ENCODE peak calls at places on chromosomes 3 and 15, in nine cellular contexts. B is OCI-LY7, Z is GM23338, S is MM.1S, X is GM23248, G is neural progenitor cell, J is PC-3, R is HCT116, Q is SK-N-SH. E is an unnamed sample.
A peak's percentile ranks its signal among the peaks of the same experiment; 100 is the strongest.

GRCh38 chr3:56855856-56856538 is 54.2 kb upstream of the ARHGEF3 start:
- DNase-seq in B (peak; percentile 57), Z (peak; percentile 85), S (peak; percentile 32), X (peak; percentile 41), G (peak; percentile 78), J (peak; percentile 46), R (no peak), Q (peak; percentile 46), E (peak; percentile 19)

GRCh38 chr3:174125267-174125844 is 727.8 kb downstream of the NLGN1 start:
- DNase-seq in B (peak; percentile 1), Z (peak; percentile 76), S (peak; percentile 47), X (peak; percentile 59), G (peak; percentile 59), J (peak; percentile 71), R (peak; percentile 31), Q (peak; percentile 39), E (peak; percentile 44)

GRCh38 chr3:157174265-157174615 is 14.3 kb upstream of the CCNL1 start:
- DNase-seq in B (peak; percentile 35), Z (peak; percentile 47), S (peak; percentile 70), X (peak; percentile 61), G (peak; percentile 35), J (no peak), R (no peak), Q (no peak), E (peak; percentile 53)

GRCh38 chr15:74294010-74294409 is 57.9 kb downstream of the CCDC33 start:
- DNase-seq in B (no peak), Z (no peak), S (no peak), X (no peak), G (no peak), J (no peak), R (no peak), Q (no peak), E (no peak)

GRCh38 chr15:48784756-48785155 is 26.1 kb downstream of the CEP152 start:
- DNase-seq in B (no peak), Z (no peak), S (no peak), X (no peak), G (no peak), J (no peak), R (no peak), Q (no peak), E (no peak)

GRCh38 chr15:68637755-68638405 is 59.1 kb downstream of the CORO2B start:
- DNase-seq in B (no peak), Z (no peak), S (no peak), X (peak; percentile 55), G (no peak), J (no peak), R (no peak), Q (no peak), E (no peak)

GRCh38 chr3:13262493-13263211 is 157.5 kb downstream of the NUP210 start:
- DNase-seq in B (peak; percentile 57), Z (no peak), S (no peak), X (no peak), G (no peak), J (peak; percentile 15), R (no peak), Q (no peak), E (peak; percentile 48)

GRCh38 chr3:126051741-126052140 is 32.2 kb downstream of the SLC41A3 start:
- DNase-seq in B (no peak), Z (no peak), S (no peak), X (peak; percentile 16), G (no peak), J (no peak), R (no peak), Q (no peak), E (no peak)

GRCh38 chr3:166685246-166685645 is 694.9 kb downstream of the ZBBX start:
- DNase-seq in B (no peak), Z (no peak), S (peak; percentile 21), X (no peak), G (no peak), J (peak; percentile 47), R (no peak), Q (no peak), E (no peak)

GRCh38 chr3:123935830-123936229 is 25.2 kb downstream of the CCDC14 start:
- DNase-seq in B (no peak), Z (no peak), S (no peak), X (no peak), G (no peak), J (no peak), R (no peak), Q (peak; percentile 22), E (no peak)

GRCh38 chr3:50542177-50543034 is 25.1 kb downstream of the C3orf18 start:
- DNase-seq in B (peak; percentile 56), Z (peak; percentile 88), S (peak; percentile 28), X (peak; percentile 66), G (peak; percentile 77), J (peak; percentile 88), R (peak; percentile 41), Q (peak; percentile 89), E (peak; percentile 84)

GRCh38 chr3:98778852-98779379 is 15.8 kb downstream of the ST3GAL6 start:
- DNase-seq in B (no peak), Z (no peak), S (no peak), X (peak; percentile 84), G (no peak), J (no peak), R (no peak), Q (no peak), E (peak; percentile 77)

GRCh38 chr15:48965972-48966371 is 2.3 kb upstream of the SHC4 start:
- DNase-seq in B (peak; percentile 18), Z (no peak), S (no peak), X (peak; percentile 85), G (no peak), J (peak; percentile 63), R (peak; percentile 23), Q (no peak), E (peak; percentile 48)

GRCh38 chr3:32276279-32276841 is 37.9 kb downstream of the CMTM8 start:
- DNase-seq in B (no peak), Z (no peak), S (no peak), X (no peak), G (no peak), J (peak; percentile 57), R (no peak), Q (no peak), E (no peak)

GRCh38 chr3:156150434-156151066 is 30.2 kb downstream of the KCNAB1 start:
- DNase-seq in B (peak; percentile 52), Z (peak; percentile 80), S (peak; percentile 79), X (peak; percentile 82), G (peak; percentile 68), J (peak; percentile 82), R (peak; percentile 41), Q (peak; percentile 40), E (peak; percentile 72)

GRCh38 chr3:42688487-42689420 is 3.4 kb downstream of the KLHL40 start:
- DNase-seq in B (no peak), Z (no peak), S (no peak), X (no peak), G (no peak), J (no peak), R (no peak), Q (no peak), E (no peak)

GRCh38 chr3:71547254-71548198 is 36.0 kb downstream of the FOXP1 start:
- DNase-seq in B (no peak), Z (no peak), S (no peak), X (peak; percentile 17), G (no peak), J (no peak), R (no peak), Q (no peak), E (peak; percentile 27)

GRCh38 chr15:79007066-79007465 is 62.2 kb upstream of the CTSH start:
- DNase-seq in B (peak; percentile 89), Z (peak; percentile 89), S (peak; percentile 23), X (peak; percentile 32), G (peak; percentile 74), J (peak; percentile 32), R (peak; percentile 57), Q (peak; percentile 45), E (peak; percentile 73)

DNA sequence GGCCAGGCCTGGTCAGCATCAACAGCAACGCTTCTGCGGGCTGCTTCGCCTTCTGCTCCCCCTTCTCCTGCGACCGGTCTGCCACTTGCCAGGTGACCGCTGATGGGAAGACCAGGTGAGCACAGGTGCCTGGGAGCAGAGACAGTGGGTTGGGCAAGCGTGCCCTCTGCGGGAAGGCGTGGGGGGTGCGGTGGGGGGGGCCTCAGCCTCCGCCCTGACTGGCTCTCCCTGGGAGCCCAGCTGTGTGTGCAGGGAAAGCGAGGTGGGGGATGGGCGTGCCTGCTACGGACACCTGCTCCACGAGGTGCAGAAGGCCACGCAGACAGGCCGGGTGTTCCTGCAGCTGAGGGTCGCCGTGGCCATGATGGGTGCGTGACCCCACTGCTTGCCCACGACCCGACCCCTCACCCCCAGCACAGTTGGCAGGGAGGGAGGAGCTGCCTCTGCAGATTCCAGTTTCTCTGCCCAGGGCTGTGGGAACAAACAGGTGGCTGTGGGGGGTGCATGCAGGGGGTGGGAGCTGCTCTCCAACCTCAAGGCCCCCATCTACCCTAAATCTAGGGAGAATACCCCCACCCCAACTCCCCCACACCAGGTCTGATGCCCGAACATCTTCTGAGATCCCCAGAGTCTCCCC is 8.8 kb downstream of the STAB1 start:
- DNase-seq in B (no peak), Z (no peak), S (no peak), X (no peak), G (no peak), J (no peak), R (no peak), Q (no peak), E (no peak)
- TF ChIP-seq EZH2phosphoT487 in B (no peak), Z (no peak), S (no peak), X (no peak), G (no peak), J (no peak), R (no peak), Q (no peak), E (no peak)

GRCh38 chr15:58378241-58379085 is 53.3 kb upstream of the LIPC start:
- DNase-seq in B (no peak), Z (no peak), S (no peak), X (peak; percentile 68), G (no peak), J (peak; percentile 49), R (no peak), Q (no peak), E (no peak)
- TF ChIP-seq EZH2phosphoT487 in B (no peak), Z (no peak), S (no peak), X (no peak), G (no peak), J (no peak), R (no peak), Q (no peak), E (no peak)

DNA sequence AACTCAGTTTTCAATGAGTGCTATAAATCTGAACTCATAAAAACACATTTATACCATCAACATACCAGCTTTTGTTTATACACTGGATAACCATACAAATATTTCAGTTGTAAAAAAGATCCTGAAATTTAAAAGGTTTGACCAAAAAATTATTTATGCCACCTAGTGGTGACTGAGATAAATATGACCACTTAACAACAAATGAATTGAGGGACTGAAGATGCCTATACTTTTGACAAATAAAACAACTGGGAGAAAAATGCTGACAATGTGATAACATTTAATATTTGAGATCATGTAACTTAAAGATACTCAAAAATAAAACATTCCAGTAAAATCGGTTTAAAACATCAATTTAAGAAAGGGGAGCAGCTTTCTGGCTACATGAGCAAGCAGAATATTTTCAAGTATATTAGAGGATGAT is 30.4 kb downstream of the ATG3 start:
- DNase-seq in B (peak; percentile 61), Z (peak; percentile 51), S (peak; percentile 56), X (peak; percentile 56), G (peak; percentile 15), J (peak; percentile 71), R (peak; percentile 6), Q (peak; percentile 27), E (peak; percentile 32)
- TF ChIP-seq EZH2phosphoT487 in B (no peak), Z (no peak), S (no peak), X (no peak), G (no peak), J (no peak), R (no peak), Q (no peak), E (no peak)

DNA sequence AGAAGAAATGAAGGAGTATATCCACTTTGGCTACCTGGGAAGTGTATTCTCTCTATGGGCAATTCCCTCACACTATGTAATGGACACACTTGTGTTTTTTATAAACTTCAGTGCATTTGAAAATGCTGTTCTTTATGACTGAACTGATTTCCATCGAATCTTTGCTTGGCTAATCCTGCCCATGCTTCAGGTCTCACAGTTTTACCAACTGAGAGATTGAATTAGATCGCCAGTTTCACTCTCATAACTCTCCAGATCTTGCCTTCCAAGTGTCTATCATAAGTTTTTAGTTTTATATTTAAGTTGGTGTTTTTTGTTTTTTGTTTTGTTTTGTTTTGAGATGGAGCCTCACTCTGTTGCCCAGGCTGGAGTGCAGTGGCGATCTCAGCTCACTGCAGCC is 73.5 kb upstream of the MBNL1 start:
- DNase-seq in B (no peak), Z (no peak), S (peak; percentile 44), X (no peak), G (no peak), J (no peak), R (no peak), Q (no peak), E (no peak)
- TF ChIP-seq EZH2phosphoT487 in B (no peak), Z (no peak), S (no peak), X (no peak), G (no peak), J (no peak), R (no peak), Q (no peak), E (no peak)

E was measured in hepatocyte.